ENCODE peak calls at places on chromosome 19, in six cellular contexts. One of them, this sample, is unnamed.

GRCh38 chr19:18194554-18195238 is 1.7 kb downstream of the MPV17L2 start:
- DNase-seq in C1 segment of cervical spinal cord: no peak
- DNase-seq in stimulated activated CD4-positive, alpha-beta T cell treated with anti-CD3 and anti-CD28 coated beads, Interleukin-1b, Interleukin-23, amount 100 ng/mL, for 24 hours: no peak
- DNase-seq in BJ: no peak
- DNase-seq in GM04503: no peak
- DNase-seq in non-pigmented ciliary epithelial cell: no peak
- DNase-seq in this sample: no peak

GRCh38 chr19:36963262-36963661 is 47.1 kb downstream of the ZNF568 start:
- DNase-seq in stimulated activated CD4-positive, alpha-beta T cell treated with anti-CD3 and anti-CD28 coated beads, Interleukin-1b, Interleukin-23, amount 100 ng/mL, for 24 hours: no peak
- DNase-seq in GM04503: no peak
- DNase-seq in C1 segment of cervical spinal cord: no peak
- DNase-seq in BJ: no peak
- DNase-seq in non-pigmented ciliary epithelial cell: no peak
- DNase-seq in this sample: no peak

GRCh38 chr19:16285769-16286564 is 38.7 kb upstream of the KLF2 start:
- DNase-seq in stimulated activated CD4-positive, alpha-beta T cell treated with anti-CD3 and anti-CD28 coated beads, Interleukin-1b, Interleukin-23, amount 100 ng/mL, for 24 hours: no peak
- DNase-seq in non-pigmented ciliary epithelial cell: no peak
- DNase-seq in GM04503: no peak
- DNase-seq in C1 segment of cervical spinal cord: no peak
- DNase-seq in BJ: no peak
- DNase-seq in this sample: no peak

GRCh38 chr19:21101511-21102242 is 19.7 kb downstream of the ZNF714 start:
- DNase-seq in BJ: no peak
- DNase-seq in non-pigmented ciliary epithelial cell: no peak
- DNase-seq in C1 segment of cervical spinal cord: no peak
- DNase-seq in stimulated activated CD4-positive, alpha-beta T cell treated with anti-CD3 and anti-CD28 coated beads, Interleukin-1b, Interleukin-23, amount 100 ng/mL, for 24 hours: no peak
- DNase-seq in GM04503: no peak
- DNase-seq in this sample: no peak

GRCh38 chr19:21084343-21084742 is 2.3 kb downstream of the ZNF714 start:
- DNase-seq in stimulated activated CD4-positive, alpha-beta T cell treated with anti-CD3 and anti-CD28 coated beads, Interleukin-1b, Interleukin-23, amount 100 ng/mL, for 24 hours: no peak
- DNase-seq in non-pigmented ciliary epithelial cell: no peak
- DNase-seq in C1 segment of cervical spinal cord: no peak
- DNase-seq in GM04503: no peak
- DNase-seq in BJ: peak
- DNase-seq in this sample: no peak

GRCh38 chr19:31784631-31785237 is 435.5 kb upstream of the TSHZ3 start:
- DNase-seq in C1 segment of cervical spinal cord: no peak
- DNase-seq in stimulated activated CD4-positive, alpha-beta T cell treated with anti-CD3 and anti-CD28 coated beads, Interleukin-1b, Interleukin-23, amount 100 ng/mL, for 24 hours: no peak
- DNase-seq in non-pigmented ciliary epithelial cell: no peak
- DNase-seq in GM04503: no peak
- DNase-seq in BJ: no peak
- DNase-seq in this sample: no peak

GRCh38 chr19:8161135-8161646 is 11.8 kb upstream of the FBN3 start:
- DNase-seq in BJ: no peak
- DNase-seq in stimulated activated CD4-positive, alpha-beta T cell treated with anti-CD3 and anti-CD28 coated beads, Interleukin-1b, Interleukin-23, amount 100 ng/mL, for 24 hours: no peak
- DNase-seq in GM04503: no peak
- DNase-seq in C1 segment of cervical spinal cord: no peak
- DNase-seq in non-pigmented ciliary epithelial cell: no peak
- DNase-seq in this sample: peak

GRCh38 chr19:29672319-29672932 is 7.2 kb downstream of the PLEKHF1 start:
- DNase-seq in GM04503: no peak
- DNase-seq in non-pigmented ciliary epithelial cell: no peak
- DNase-seq in C1 segment of cervical spinal cord: no peak
- DNase-seq in BJ: no peak
- DNase-seq in stimulated activated CD4-positive, alpha-beta T cell treated with anti-CD3 and anti-CD28 coated beads, Interleukin-1b, Interleukin-23, amount 100 ng/mL, for 24 hours: no peak
- DNase-seq in this sample: no peak

GRCh38 chr19:15452111-15453047 is 2.6 kb upstream of the WIZ start:
- DNase-seq in stimulated activated CD4-positive, alpha-beta T cell treated with anti-CD3 and anti-CD28 coated beads, Interleukin-1b, Interleukin-23, amount 100 ng/mL, for 24 hours: no peak
- DNase-seq in GM04503: no peak
- DNase-seq in non-pigmented ciliary epithelial cell: peak
- DNase-seq in BJ: peak
- DNase-seq in C1 segment of cervical spinal cord: peak
- DNase-seq in this sample: peak

GRCh38 chr19:34241513-34242337 is 12.6 kb upstream of the GARRE1 start:
- DNase-seq in non-pigmented ciliary epithelial cell: no peak
- DNase-seq in stimulated activated CD4-positive, alpha-beta T cell treated with anti-CD3 and anti-CD28 coated beads, Interleukin-1b, Interleukin-23, amount 100 ng/mL, for 24 hours: no peak
- DNase-seq in BJ: no peak
- DNase-seq in C1 segment of cervical spinal cord: no peak
- DNase-seq in GM04503: no peak
- DNase-seq in this sample: peak

GRCh38 chr19:3366761-3367571 is 583 bp downstream of the NFIC start:
- DNase-seq in non-pigmented ciliary epithelial cell: no peak
- DNase-seq in stimulated activated CD4-positive, alpha-beta T cell treated with anti-CD3 and anti-CD28 coated beads, Interleukin-1b, Interleukin-23, amount 100 ng/mL, for 24 hours: no peak
- DNase-seq in C1 segment of cervical spinal cord: peak
- DNase-seq in BJ: no peak
- DNase-seq in GM04503: no peak
- DNase-seq in this sample: no peak

GRCh38 chr19:54356444-54357056 is 8.2 kb downstream of the LAIR1 start:
- DNase-seq in GM04503: no peak
- DNase-seq in stimulated activated CD4-positive, alpha-beta T cell treated with anti-CD3 and anti-CD28 coated beads, Interleukin-1b, Interleukin-23, amount 100 ng/mL, for 24 hours: no peak
- DNase-seq in C1 segment of cervical spinal cord: no peak
- DNase-seq in non-pigmented ciliary epithelial cell: no peak
- DNase-seq in BJ: no peak
- DNase-seq in this sample: no peak

GRCh38 chr19:48006762-48007161 is 12.3 kb downstream of the ELSPBP1 start:
- DNase-seq in non-pigmented ciliary epithelial cell: no peak
- DNase-seq in GM04503: no peak
- DNase-seq in BJ: no peak
- DNase-seq in stimulated activated CD4-positive, alpha-beta T cell treated with anti-CD3 and anti-CD28 coated beads, Interleukin-1b, Interleukin-23, amount 100 ng/mL, for 24 hours: no peak
- DNase-seq in C1 segment of cervical spinal cord: no peak
- DNase-seq in this sample: peak

GRCh38 chr19:8028951-8029491 is 23.5 kb upstream of the CCL25 start:
- DNase-seq in stimulated activated CD4-positive, alpha-beta T cell treated with anti-CD3 and anti-CD28 coated beads, Interleukin-1b, Interleukin-23, amount 100 ng/mL, for 24 hours: no peak
- DNase-seq in GM04503: no peak
- DNase-seq in non-pigmented ciliary epithelial cell: no peak
- DNase-seq in BJ: no peak
- DNase-seq in C1 segment of cervical spinal cord: no peak
- DNase-seq in this sample: no peak

GRCh38 chr19:31347356-31347755 is 1.9 kb downstream of the TSHZ3 start:
- DNase-seq in BJ: no peak
- DNase-seq in GM04503: no peak
- DNase-seq in C1 segment of cervical spinal cord: no peak
- DNase-seq in stimulated activated CD4-positive, alpha-beta T cell treated with anti-CD3 and anti-CD28 coated beads, Interleukin-1b, Interleukin-23, amount 100 ng/mL, for 24 hours: no peak
- DNase-seq in non-pigmented ciliary epithelial cell: no peak
- DNase-seq in this sample: no peak

GRCh38 chr19:34459614-34460013 is 21.9 kb upstream of the WTIP start:
- DNase-seq in non-pigmented ciliary epithelial cell: no peak
- DNase-seq in GM04503: no peak
- DNase-seq in C1 segment of cervical spinal cord: no peak
- DNase-seq in BJ: no peak
- DNase-seq in stimulated activated CD4-positive, alpha-beta T cell treated with anti-CD3 and anti-CD28 coated beads, Interleukin-1b, Interleukin-23, amount 100 ng/mL, for 24 hours: no peak
- DNase-seq in this sample: no peak

GRCh38 chr19:38037151-38037611 is 130.2 kb downstream of the SIPA1L3 start:
- DNase-seq in non-pigmented ciliary epithelial cell: no peak
- DNase-seq in GM04503: no peak
- DNase-seq in BJ: no peak
- DNase-seq in C1 segment of cervical spinal cord: no peak
- DNase-seq in stimulated activated CD4-positive, alpha-beta T cell treated with anti-CD3 and anti-CD28 coated beads, Interleukin-1b, Interleukin-23, amount 100 ng/mL, for 24 hours: no peak
- DNase-seq in this sample: no peak

GRCh38 chr19:6238643-6239281 is 41.0 kb downstream of the MLLT1 start:
- DNase-seq in GM04503: no peak
- DNase-seq in C1 segment of cervical spinal cord: peak
- DNase-seq in stimulated activated CD4-positive, alpha-beta T cell treated with anti-CD3 and anti-CD28 coated beads, Interleukin-1b, Interleukin-23, amount 100 ng/mL, for 24 hours: no peak
- DNase-seq in non-pigmented ciliary epithelial cell: no peak
- DNase-seq in BJ: no peak
- DNase-seq in this sample: no peak

GRCh38 chr19:16386619-16387240 is 62.1 kb downstream of the KLF2 start:
- DNase-seq in BJ: no peak
- DNase-seq in non-pigmented ciliary epithelial cell: peak
- DNase-seq in GM04503: no peak
- DNase-seq in C1 segment of cervical spinal cord: no peak
- DNase-seq in stimulated activated CD4-positive, alpha-beta T cell treated with anti-CD3 and anti-CD28 coated beads, Interleukin-1b, Interleukin-23, amount 100 ng/mL, for 24 hours: no peak
- DNase-seq in this sample: peak

GRCh38 chr19:55189424-55189823 is 9.3 kb upstream of the SYT5 start:
- DNase-seq in C1 segment of cervical spinal cord: no peak
- DNase-seq in stimulated activated CD4-positive, alpha-beta T cell treated with anti-CD3 and anti-CD28 coated beads, Interleukin-1b, Interleukin-23, amount 100 ng/mL, for 24 hours: no peak
- DNase-seq in non-pigmented ciliary epithelial cell: peak
- DNase-seq in GM04503: peak
- DNase-seq in BJ: peak
- DNase-seq in this sample: no peak

GRCh38 chr19:6832412-6832811 is 55.0 kb upstream of the ADGRE1 start:
- DNase-seq in stimulated activated CD4-positive, alpha-beta T cell treated with anti-CD3 and anti-CD28 coated beads, Interleukin-1b, Interleukin-23, amount 100 ng/mL, for 24 hours: no peak
- DNase-seq in C1 segment of cervical spinal cord: no peak
- DNase-seq in GM04503: no peak
- DNase-seq in non-pigmented ciliary epithelial cell: no peak
- DNase-seq in BJ: no peak
- DNase-seq in this sample: no peak

GRCh38 chr19:2053601-2054389 is 2.8 kb upstream of the MKNK2 start:
- DNase-seq in stimulated activated CD4-positive, alpha-beta T cell treated with anti-CD3 and anti-CD28 coated beads, Interleukin-1b, Interleukin-23, amount 100 ng/mL, for 24 hours: no peak
- DNase-seq in GM04503: no peak
- DNase-seq in non-pigmented ciliary epithelial cell: no peak
- DNase-seq in C1 segment of cervical spinal cord: no peak
- DNase-seq in BJ: no peak
- DNase-seq in this sample: no peak

GRCh38 chr19:30649934-30650614 is 277.9 kb downstream of the ZNF536 start:
- DNase-seq in stimulated activated CD4-positive, alpha-beta T cell treated with anti-CD3 and anti-CD28 coated beads, Interleukin-1b, Interleukin-23, amount 100 ng/mL, for 24 hours: peak
- DNase-seq in C1 segment of cervical spinal cord: no peak
- DNase-seq in BJ: no peak
- DNase-seq in GM04503: no peak
- DNase-seq in non-pigmented ciliary epithelial cell: no peak
- DNase-seq in this sample: peak

GRCh38 chr19:1471514-1472107 is 7.4 kb downstream of the C19orf25 start:
- DNase-seq in non-pigmented ciliary epithelial cell: no peak
- DNase-seq in C1 segment of cervical spinal cord: peak
- DNase-seq in stimulated activated CD4-positive, alpha-beta T cell treated with anti-CD3 and anti-CD28 coated beads, Interleukin-1b, Interleukin-23, amount 100 ng/mL, for 24 hours: no peak
- DNase-seq in GM04503: no peak
- DNase-seq in BJ: no peak
- DNase-seq in this sample: no peak

This sample was measured in erythroblast.